ENCODE peak calls at places on chromosomes 7 and 10, in five cellular contexts. H is stomach, L is transverse colon, N is heart right ventricle, C is upper lobe of right lung. F is an unnamed sample. For H3K4me1, the result is how much of the 10 kb centered on the place peaks cover.

GRCh38 chr10:110525349-110526260 is 27.9 kb downstream of the DUSP5 start:
- DNase-seq in H (no peak), L (no peak), N (no peak), C (no peak), F (no peak)

GRCh38 chr7:71220210-71220695 is 88.3 kb downstream of the GALNT17 start:
- DNase-seq in H (no peak), L (no peak), N (no peak), C (no peak), F (no peak)

GRCh38 chr7:121475806-121476205 is 79.7 kb upstream of the FAM3C start:
- DNase-seq in H (peak), L (peak), N (peak), C (no peak), F (no peak)

GRCh38 chr7:144407266-144407931 is 3.9 kb upstream of the NOBOX start:
- DNase-seq in H (peak), L (no peak), N (no peak), C (no peak), F (no peak)

GRCh38 chr10:77602231-77602912 is 35.2 kb downstream of the KCNMA1 start:
- DNase-seq in H (no peak), L (no peak), N (no peak), C (no peak), F (no peak)

GRCh38 chr10:52172581-52172980 is 141.5 kb upstream of the DKK1 start:
- DNase-seq in H (no peak), L (no peak), N (no peak), C (no peak), F (no peak)

GRCh38 chr7:134293029-134293740 is 23.5 kb downstream of the SLC35B4 start:
- DNase-seq in H (no peak), L (peak), N (no peak), C (no peak), F (no peak)

GRCh38 chr7:114345494-114345893 is 69.1 kb upstream of the FOXP2 start:
- DNase-seq in H (no peak), L (no peak), N (no peak), C (no peak), F (no peak)

GRCh38 chr10:99798920-99799319 is 16.5 kb downstream of the ABCC2 start:
- DNase-seq in H (no peak), L (no peak), N (no peak), C (no peak), F (no peak)

GRCh38 chr10:72066318-72067284 is 21.8 kb downstream of the SPOCK2 start:
- DNase-seq in H (no peak), L (no peak), N (peak), C (no peak), F (no peak)

GRCh38 chr10:81081887-81082620 is 544.4 kb downstream of the SH2D4B start:
- DNase-seq in H (no peak), L (no peak), N (no peak), C (no peak), F (no peak)

GRCh38 chr10:108496131-108496530 is 1331.6 kb upstream of the SORCS1 start:
- DNase-seq in H (no peak), L (no peak), N (no peak), C (no peak), F (no peak)

GRCh38 chr10:119348516-119349240 is 141.3 kb downstream of the GRK5 start:
- DNase-seq in H (no peak), L (no peak), N (peak), C (peak), F (no peak)

GRCh38 chr7:95191793-95192192 is 132.5 kb downstream of the PON1 start:
- DNase-seq in H (no peak), L (no peak), N (no peak), C (no peak), F (no peak)

GRCh38 chr7:47451851-47452205 is 130.1 kb downstream of the TNS3 start:
- DNase-seq in H (no peak), L (no peak), N (no peak), C (no peak), F (no peak)

GRCh38 chr7:2639994-2640830 is 8.4 kb downstream of the TTYH3 start:
- DNase-seq in H (peak), L (no peak), N (no peak), C (no peak), F (no peak)

GRCh38 chr7:156968183-156968582 is 18.7 kb downstream of the NOM1 start:
- DNase-seq in H (no peak), L (no peak), N (no peak), C (no peak), F (no peak)

GRCh38 chr7:28661826-28662225 is 249.5 kb downstream of the CREB5 start:
- DNase-seq in H (no peak), L (no peak), N (no peak), C (no peak), F (no peak)

GRCh38 chr7:155861480-155861868 is 49.2 kb upstream of the SHH start:
- DNase-seq in H (peak), L (no peak), N (no peak), C (no peak), F (no peak)

GRCh38 chr10:69686866-69687265 is 56.8 kb downstream of the FAM241B start:
- DNase-seq in H (no peak), L (no peak), N (no peak), C (no peak), F (no peak)

GRCh38 chr7:101237206-101238067 is at the start of gene CLDN15:
- DNase-seq in H (no peak), L (peak), N (peak), C (peak), F (no peak)

GRCh38 chr7:132205515-132205914 is 370.8 kb downstream of the PLXNA4 start:
- DNase-seq in H (no peak), L (no peak), N (no peak), C (no peak), F (no peak)

GRCh38 chr7:151592868-151593486 is 73.3 kb upstream of the RHEB start:
- DNase-seq in H (no peak), L (no peak), N (no peak), C (no peak), F (peak)

GRCh38 chr10:79095316-79095715 is 26.6 kb downstream of the ZMIZ1 start:
- DNase-seq in H (no peak), L (no peak), N (no peak), C (no peak), F (no peak)
- H3K4me1 ChIP-seq in H (half or more), L (half or more), N (half or more), C (half or more), F (under half)

GRCh38 chr10:30216811-30217210 is 132.3 kb downstream of the MTPAP start:
- DNase-seq in H (no peak), L (no peak), N (no peak), C (no peak), F (no peak)
- H3K4me1 ChIP-seq in H (under half), L (under half), N (under half), C (under half), F (under half)

GRCh38 chr7:73739387-73739767 is 775 bp upstream of the ABHD11 start:
- DNase-seq in H (no peak), L (no peak), N (no peak), C (peak), F (no peak)
- H3K4me1 ChIP-seq in H (under half), L (half or more), N (under half), C (under half), F (under half)

GRCh38 chr10:48636231-48636630 is 31.4 kb upstream of the ARHGAP22 start:
- DNase-seq in H (no peak), L (no peak), N (no peak), C (no peak), F (no peak)
- H3K4me1 ChIP-seq in H (under half), L (under half), N (under half), C (under half), F (under half)

DNA sequence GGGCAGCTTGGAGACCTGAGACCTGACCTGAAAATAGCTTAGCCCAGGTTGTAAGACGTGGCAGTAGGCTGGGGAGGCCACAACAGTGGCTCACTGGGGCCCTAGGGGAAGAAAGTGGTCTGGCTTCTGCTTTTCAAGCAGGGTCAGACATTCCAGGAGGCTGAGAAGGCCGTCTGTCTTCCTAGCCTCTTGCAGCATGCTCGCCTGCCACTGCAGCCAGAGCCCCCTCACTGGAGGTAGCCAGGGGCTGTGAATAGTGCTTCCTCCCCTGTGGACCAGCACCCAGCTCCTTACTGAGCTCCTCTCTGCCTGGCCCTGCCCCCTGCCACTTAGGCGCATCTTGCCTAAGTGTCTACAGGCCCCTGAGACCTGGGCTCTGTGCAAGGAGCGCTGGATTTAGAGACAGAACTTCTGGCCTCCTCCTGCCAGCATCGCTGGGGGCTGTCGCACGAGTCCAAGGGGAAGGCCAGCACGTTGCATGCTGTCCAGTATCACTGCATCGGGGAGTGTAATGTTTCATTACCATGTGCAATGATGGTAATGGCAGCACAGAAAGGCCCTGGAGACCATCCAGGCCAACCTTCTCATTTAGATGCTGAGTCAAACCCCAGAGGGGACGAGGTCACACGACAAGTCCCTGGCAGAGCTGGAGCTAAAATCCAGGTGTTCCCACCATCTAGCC is 12.7 kb downstream of the ZMIZ1 start:
- DNase-seq in H (no peak), L (no peak), N (no peak), C (no peak), F (no peak)
- H3K4me1 ChIP-seq in H (half or more), L (half or more), N (half or more), C (half or more), F (half or more)